ENCODE peak calls at places on chromosome 21, in five cellular contexts. One of them, this sample, is unnamed.

GRCh38 chr21:44085491-44086321 is 21.5 kb upstream of the PWP2 start:
- DNase-seq in GM06990: no peak
- DNase-seq in GM10248: no peak
- DNase-seq in psoas muscle: no peak
- DNase-seq in HFFc6: no peak
- DNase-seq in this sample: no peak

GRCh38 chr21:17682924-17683323 is 70.2 kb upstream of the BTG3 start:
- DNase-seq in psoas muscle: no peak
- DNase-seq in GM06990: no peak
- DNase-seq in GM10248: no peak
- DNase-seq in HFFc6: no peak
- DNase-seq in this sample: no peak

GRCh38 chr21:45523411-45524101 is 18.7 kb downstream of the SLC19A1 start:
- DNase-seq in GM06990: no peak
- DNase-seq in HFFc6: no peak
- DNase-seq in psoas muscle: peak
- DNase-seq in GM10248: no peak
- DNase-seq in this sample: no peak

GRCh38 chr21:35367558-35367957 is 318.5 kb upstream of the RUNX1 start:
- DNase-seq in GM10248: no peak
- DNase-seq in HFFc6: no peak
- DNase-seq in GM06990: no peak
- DNase-seq in psoas muscle: no peak
- DNase-seq in this sample: no peak

GRCh38 chr21:32359719-32360260 is 33.0 kb downstream of the URB1 start:
- DNase-seq in GM10248: no peak
- DNase-seq in psoas muscle: no peak
- DNase-seq in HFFc6: peak
- DNase-seq in GM06990: no peak
- DNase-seq in this sample: no peak

GRCh38 chr21:33985117-33986050 is 69.8 kb upstream of the ATP5PO start:
- DNase-seq in GM06990: no peak
- DNase-seq in GM10248: no peak
- DNase-seq in psoas muscle: no peak
- DNase-seq in HFFc6: no peak
- DNase-seq in this sample: no peak

GRCh38 chr21:31892686-31893085 is 19.9 kb downstream of the HUNK start:
- DNase-seq in psoas muscle: no peak
- DNase-seq in GM06990: no peak
- DNase-seq in HFFc6: no peak
- DNase-seq in GM10248: no peak
- DNase-seq in this sample: no peak

GRCh38 chr21:46151989-46152938 is 3.1 kb downstream of the FTCD start:
- DNase-seq in GM06990: peak
- DNase-seq in psoas muscle: no peak
- DNase-seq in HFFc6: no peak
- DNase-seq in GM10248: no peak
- DNase-seq in this sample: no peak

GRCh38 chr21:39189857-39190604 is 6.8 kb upstream of the PSMG1 start:
- DNase-seq in psoas muscle: no peak
- DNase-seq in GM06990: no peak
- DNase-seq in HFFc6: peak
- DNase-seq in GM10248: no peak
- DNase-seq in this sample: no peak

GRCh38 chr21:41215856-41216408 is 48.0 kb downstream of the BACE2 start:
- DNase-seq in GM10248: no peak
- DNase-seq in psoas muscle: no peak
- DNase-seq in GM06990: no peak
- DNase-seq in HFFc6: no peak
- DNase-seq in this sample: no peak

GRCh38 chr21:33948096-33948950 is 32.7 kb upstream of the ATP5PO start:
- DNase-seq in psoas muscle: peak
- DNase-seq in GM06990: peak
- DNase-seq in HFFc6: peak
- DNase-seq in GM10248: peak
- DNase-seq in this sample: peak

GRCh38 chr21:14886001-14886400 is 178.8 kb downstream of the NRIP1 start:
- DNase-seq in psoas muscle: no peak
- DNase-seq in GM10248: no peak
- DNase-seq in HFFc6: no peak
- DNase-seq in GM06990: no peak
- DNase-seq in this sample: no peak